ENCODE peak calls at places on chromosomes 7 and 10, in five cellular contexts. One of them, this sample, is unnamed.

GRCh38 chr10:113680172-113681111 is 730 bp downstream of the CASP7 start:
- DNase-seq in retina: no peak
- DNase-seq in T-cell: peak
- DNase-seq in activated CD4-positive, alpha-beta T cell treated with anti-CD3 and anti-CD28 coated beads, Interleukin-2, amount 50 U/mL, for 1 hour: peak
- DNase-seq in stimulated activated CD8-positive, alpha-beta memory T cell treated with anti-CD3 and anti-CD28 coated beads, Interleukin-15, amount 100 ng/mL, for 1 hour: no peak
- DNase-seq in this sample: no peak

GRCh38 chr10:120732067-120732466 is 119.1 kb upstream of the WDR11 start:
- DNase-seq in stimulated activated CD8-positive, alpha-beta memory T cell treated with anti-CD3 and anti-CD28 coated beads, Interleukin-15, amount 100 ng/mL, for 1 hour: no peak
- DNase-seq in T-cell: no peak
- DNase-seq in retina: no peak
- DNase-seq in activated CD4-positive, alpha-beta T cell treated with anti-CD3 and anti-CD28 coated beads, Interleukin-2, amount 50 U/mL, for 1 hour: no peak
- DNase-seq in this sample: no peak

GRCh38 chr10:3775671-3776551 is 9.1 kb downstream of the KLF6 start:
- DNase-seq in retina: peak
- DNase-seq in stimulated activated CD8-positive, alpha-beta memory T cell treated with anti-CD3 and anti-CD28 coated beads, Interleukin-15, amount 100 ng/mL, for 1 hour: no peak
- DNase-seq in T-cell: no peak
- DNase-seq in activated CD4-positive, alpha-beta T cell treated with anti-CD3 and anti-CD28 coated beads, Interleukin-2, amount 50 U/mL, for 1 hour: peak
- DNase-seq in this sample: no peak

GRCh38 chr10:3811331-3811870 is 26.4 kb upstream of the KLF6 start:
- DNase-seq in stimulated activated CD8-positive, alpha-beta memory T cell treated with anti-CD3 and anti-CD28 coated beads, Interleukin-15, amount 100 ng/mL, for 1 hour: no peak
- DNase-seq in T-cell: no peak
- DNase-seq in retina: no peak
- DNase-seq in activated CD4-positive, alpha-beta T cell treated with anti-CD3 and anti-CD28 coated beads, Interleukin-2, amount 50 U/mL, for 1 hour: peak
- DNase-seq in this sample: peak

GRCh38 chr10:90451283-90451682 is 406.6 kb downstream of the HTR7 start:
- DNase-seq in activated CD4-positive, alpha-beta T cell treated with anti-CD3 and anti-CD28 coated beads, Interleukin-2, amount 50 U/mL, for 1 hour: no peak
- DNase-seq in stimulated activated CD8-positive, alpha-beta memory T cell treated with anti-CD3 and anti-CD28 coated beads, Interleukin-15, amount 100 ng/mL, for 1 hour: no peak
- DNase-seq in retina: no peak
- DNase-seq in T-cell: no peak
- DNase-seq in this sample: no peak

GRCh38 chr10:110815354-110816004 is 56.2 kb upstream of the PDCD4 start:
- DNase-seq in activated CD4-positive, alpha-beta T cell treated with anti-CD3 and anti-CD28 coated beads, Interleukin-2, amount 50 U/mL, for 1 hour: no peak
- DNase-seq in stimulated activated CD8-positive, alpha-beta memory T cell treated with anti-CD3 and anti-CD28 coated beads, Interleukin-15, amount 100 ng/mL, for 1 hour: no peak
- DNase-seq in T-cell: no peak
- DNase-seq in retina: no peak
- DNase-seq in this sample: no peak

GRCh38 chr10:4256971-4257370 is 472.0 kb upstream of the KLF6 start:
- DNase-seq in stimulated activated CD8-positive, alpha-beta memory T cell treated with anti-CD3 and anti-CD28 coated beads, Interleukin-15, amount 100 ng/mL, for 1 hour: no peak
- DNase-seq in retina: no peak
- DNase-seq in activated CD4-positive, alpha-beta T cell treated with anti-CD3 and anti-CD28 coated beads, Interleukin-2, amount 50 U/mL, for 1 hour: no peak
- DNase-seq in T-cell: no peak
- DNase-seq in this sample: no peak

GRCh38 chr7:29647020-29647654 is 83.5 kb downstream of the PRR15 start:
- DNase-seq in retina: no peak
- DNase-seq in T-cell: no peak
- DNase-seq in activated CD4-positive, alpha-beta T cell treated with anti-CD3 and anti-CD28 coated beads, Interleukin-2, amount 50 U/mL, for 1 hour: no peak
- DNase-seq in stimulated activated CD8-positive, alpha-beta memory T cell treated with anti-CD3 and anti-CD28 coated beads, Interleukin-15, amount 100 ng/mL, for 1 hour: no peak
- DNase-seq in this sample: no peak

GRCh38 chr10:75400769-75401568 is 595 bp downstream of the ZNF503 start:
- DNase-seq in T-cell: no peak
- DNase-seq in stimulated activated CD8-positive, alpha-beta memory T cell treated with anti-CD3 and anti-CD28 coated beads, Interleukin-15, amount 100 ng/mL, for 1 hour: no peak
- DNase-seq in activated CD4-positive, alpha-beta T cell treated with anti-CD3 and anti-CD28 coated beads, Interleukin-2, amount 50 U/mL, for 1 hour: no peak
- DNase-seq in retina: peak
- DNase-seq in this sample: no peak

GRCh38 chr10:74039561-74040145 is 41.7 kb downstream of the VCL start:
- DNase-seq in retina: no peak
- DNase-seq in stimulated activated CD8-positive, alpha-beta memory T cell treated with anti-CD3 and anti-CD28 coated beads, Interleukin-15, amount 100 ng/mL, for 1 hour: no peak
- DNase-seq in T-cell: no peak
- DNase-seq in activated CD4-positive, alpha-beta T cell treated with anti-CD3 and anti-CD28 coated beads, Interleukin-2, amount 50 U/mL, for 1 hour: no peak
- DNase-seq in this sample: no peak

GRCh38 chr7:128791968-128792319 is at the start of gene CCDC136:
- DNase-seq in activated CD4-positive, alpha-beta T cell treated with anti-CD3 and anti-CD28 coated beads, Interleukin-2, amount 50 U/mL, for 1 hour: no peak
- DNase-seq in stimulated activated CD8-positive, alpha-beta memory T cell treated with anti-CD3 and anti-CD28 coated beads, Interleukin-15, amount 100 ng/mL, for 1 hour: no peak
- DNase-seq in retina: no peak
- DNase-seq in T-cell: no peak
- DNase-seq in this sample: no peak

GRCh38 chr7:46385662-46386309 is 464.7 kb upstream of the IGFBP3 start:
- DNase-seq in T-cell: no peak
- DNase-seq in activated CD4-positive, alpha-beta T cell treated with anti-CD3 and anti-CD28 coated beads, Interleukin-2, amount 50 U/mL, for 1 hour: no peak
- DNase-seq in retina: no peak
- DNase-seq in stimulated activated CD8-positive, alpha-beta memory T cell treated with anti-CD3 and anti-CD28 coated beads, Interleukin-15, amount 100 ng/mL, for 1 hour: no peak
- DNase-seq in this sample: no peak

GRCh38 chr7:128880791-128881457 is 18.3 kb downstream of the ATP6V1F start:
- DNase-seq in T-cell: no peak
- DNase-seq in retina: no peak
- DNase-seq in activated CD4-positive, alpha-beta T cell treated with anti-CD3 and anti-CD28 coated beads, Interleukin-2, amount 50 U/mL, for 1 hour: no peak
- DNase-seq in stimulated activated CD8-positive, alpha-beta memory T cell treated with anti-CD3 and anti-CD28 coated beads, Interleukin-15, amount 100 ng/mL, for 1 hour: no peak
- DNase-seq in this sample: no peak

GRCh38 chr7:139914306-139914747 is 85.3 kb downstream of the TBXAS1 start:
- DNase-seq in retina: no peak
- DNase-seq in T-cell: no peak
- DNase-seq in stimulated activated CD8-positive, alpha-beta memory T cell treated with anti-CD3 and anti-CD28 coated beads, Interleukin-15, amount 100 ng/mL, for 1 hour: no peak
- DNase-seq in activated CD4-positive, alpha-beta T cell treated with anti-CD3 and anti-CD28 coated beads, Interleukin-2, amount 50 U/mL, for 1 hour: no peak
- DNase-seq in this sample: no peak

GRCh38 chr10:51700228-51700835 is 937 bp upstream of the CSTF2T start:
- DNase-seq in activated CD4-positive, alpha-beta T cell treated with anti-CD3 and anti-CD28 coated beads, Interleukin-2, amount 50 U/mL, for 1 hour: no peak
- DNase-seq in retina: no peak
- DNase-seq in T-cell: no peak
- DNase-seq in stimulated activated CD8-positive, alpha-beta memory T cell treated with anti-CD3 and anti-CD28 coated beads, Interleukin-15, amount 100 ng/mL, for 1 hour: no peak
- DNase-seq in this sample: no peak

GRCh38 chr7:5523052-5523711 is 99.5 kb upstream of the TNRC18 start:
- DNase-seq in stimulated activated CD8-positive, alpha-beta memory T cell treated with anti-CD3 and anti-CD28 coated beads, Interleukin-15, amount 100 ng/mL, for 1 hour: no peak
- DNase-seq in T-cell: no peak
- DNase-seq in retina: no peak
- DNase-seq in activated CD4-positive, alpha-beta T cell treated with anti-CD3 and anti-CD28 coated beads, Interleukin-2, amount 50 U/mL, for 1 hour: no peak
- DNase-seq in this sample: no peak

GRCh38 chr7:37391791-37392672 is 56.6 kb downstream of the ELMO1 start:
- DNase-seq in stimulated activated CD8-positive, alpha-beta memory T cell treated with anti-CD3 and anti-CD28 coated beads, Interleukin-15, amount 100 ng/mL, for 1 hour: no peak
- DNase-seq in T-cell: no peak
- DNase-seq in activated CD4-positive, alpha-beta T cell treated with anti-CD3 and anti-CD28 coated beads, Interleukin-2, amount 50 U/mL, for 1 hour: no peak
- DNase-seq in retina: peak
- DNase-seq in this sample: no peak

GRCh38 chr10:125004571-125005311 is 62.8 kb downstream of the ZRANB1 start:
- DNase-seq in activated CD4-positive, alpha-beta T cell treated with anti-CD3 and anti-CD28 coated beads, Interleukin-2, amount 50 U/mL, for 1 hour: no peak
- DNase-seq in stimulated activated CD8-positive, alpha-beta memory T cell treated with anti-CD3 and anti-CD28 coated beads, Interleukin-15, amount 100 ng/mL, for 1 hour: no peak
- DNase-seq in T-cell: no peak
- DNase-seq in retina: no peak
- DNase-seq in this sample: no peak

GRCh38 chr7:81367335-81367801 is 402.5 kb downstream of the HGF start:
- DNase-seq in activated CD4-positive, alpha-beta T cell treated with anti-CD3 and anti-CD28 coated beads, Interleukin-2, amount 50 U/mL, for 1 hour: no peak
- DNase-seq in retina: no peak
- DNase-seq in stimulated activated CD8-positive, alpha-beta memory T cell treated with anti-CD3 and anti-CD28 coated beads, Interleukin-15, amount 100 ng/mL, for 1 hour: no peak
- DNase-seq in T-cell: no peak
- DNase-seq in this sample: no peak

This sample was measured in central memory CD8-positive, alpha-beta T cell.